ENCODE peak calls at places on chromosomes 3 and 15, in five cellular contexts. One of them, this sample, is unnamed.

GRCh38 chr3:58965870-58966269 is 84.0 kb downstream of the CFAP20DC start:
- DNase-seq in GM12865: no peak
- DNase-seq in effector memory CD4-positive, alpha-beta T cell: no peak
- DNase-seq in right cardiac atrium: peak
- DNase-seq in trophoblast cell: no peak
- DNase-seq in this sample: no peak

GRCh38 chr3:151544164-151544548 is 83.3 kb upstream of the IGSF10 start:
- DNase-seq in GM12865: no peak
- DNase-seq in trophoblast cell: no peak
- DNase-seq in effector memory CD4-positive, alpha-beta T cell: no peak
- DNase-seq in right cardiac atrium: no peak
- DNase-seq in this sample: no peak

GRCh38 chr3:144549161-144549560 is 577.5 kb downstream of the DIPK2A start:
- DNase-seq in GM12865: no peak
- DNase-seq in trophoblast cell: no peak
- DNase-seq in right cardiac atrium: no peak
- DNase-seq in effector memory CD4-positive, alpha-beta T cell: no peak
- DNase-seq in this sample: no peak

GRCh38 chr3:60594025-60594424 is 657.2 kb downstream of the FHIT start:
- DNase-seq in GM12865: no peak
- DNase-seq in trophoblast cell: no peak
- DNase-seq in right cardiac atrium: peak
- DNase-seq in effector memory CD4-positive, alpha-beta T cell: no peak
- DNase-seq in this sample: no peak

GRCh38 chr3:66789584-66790237 is 208.4 kb upstream of the KBTBD8 start:
- DNase-seq in trophoblast cell: no peak
- DNase-seq in effector memory CD4-positive, alpha-beta T cell: no peak
- DNase-seq in GM12865: no peak
- DNase-seq in right cardiac atrium: no peak
- DNase-seq in this sample: no peak

GRCh38 chr3:168865022-168865551 is 769.4 kb upstream of the GOLIM4 start:
- DNase-seq in right cardiac atrium: no peak
- DNase-seq in trophoblast cell: peak
- DNase-seq in GM12865: peak
- DNase-seq in effector memory CD4-positive, alpha-beta T cell: no peak
- DNase-seq in this sample: no peak

GRCh38 chr3:13703071-13703470 is 154.1 kb downstream of the FBLN2 start:
- DNase-seq in GM12865: no peak
- DNase-seq in right cardiac atrium: no peak
- DNase-seq in effector memory CD4-positive, alpha-beta T cell: no peak
- DNase-seq in trophoblast cell: no peak
- DNase-seq in this sample: no peak

GRCh38 chr15:22895465-22896190 is 57.2 kb downstream of the NIPA2 start:
- DNase-seq in right cardiac atrium: no peak
- DNase-seq in trophoblast cell: peak
- DNase-seq in GM12865: peak
- DNase-seq in effector memory CD4-positive, alpha-beta T cell: no peak
- DNase-seq in this sample: peak

GRCh38 chr3:5078151-5078550 is 43.9 kb upstream of the ARL8B start:
- DNase-seq in right cardiac atrium: no peak
- DNase-seq in trophoblast cell: no peak
- DNase-seq in effector memory CD4-positive, alpha-beta T cell: no peak
- DNase-seq in GM12865: no peak
- DNase-seq in this sample: no peak

GRCh38 chr3:157081681-157082210 is 78.2 kb downstream of the CCNL1 start:
- DNase-seq in trophoblast cell: peak
- DNase-seq in right cardiac atrium: peak
- DNase-seq in effector memory CD4-positive, alpha-beta T cell: peak
- DNase-seq in GM12865: peak
- DNase-seq in this sample: peak

GRCh38 chr3:152043620-152044019 is 170.2 kb downstream of the SUCNR1 start:
- DNase-seq in GM12865: no peak
- DNase-seq in right cardiac atrium: no peak
- DNase-seq in effector memory CD4-positive, alpha-beta T cell: no peak
- DNase-seq in trophoblast cell: no peak
- DNase-seq in this sample: no peak

GRCh38 chr15:98834976-98835375 is 172.6 kb downstream of the PGPEP1L start:
- DNase-seq in effector memory CD4-positive, alpha-beta T cell: no peak
- DNase-seq in GM12865: no peak
- DNase-seq in right cardiac atrium: no peak
- DNase-seq in trophoblast cell: no peak
- DNase-seq in this sample: no peak

GRCh38 chr3:8485943-8486342 is 15.7 kb upstream of the LMCD1 start:
- DNase-seq in effector memory CD4-positive, alpha-beta T cell: no peak
- DNase-seq in right cardiac atrium: no peak
- DNase-seq in GM12865: no peak
- DNase-seq in trophoblast cell: no peak
- DNase-seq in this sample: no peak

GRCh38 chr15:89098281-89098680 is 10.0 kb downstream of the ABHD2 start:
- DNase-seq in effector memory CD4-positive, alpha-beta T cell: no peak
- DNase-seq in GM12865: no peak
- DNase-seq in trophoblast cell: no peak
- DNase-seq in right cardiac atrium: no peak
- DNase-seq in this sample: no peak

GRCh38 chr3:7739754-7740153 is 761.9 kb upstream of the LMCD1 start:
- DNase-seq in GM12865: no peak
- DNase-seq in effector memory CD4-positive, alpha-beta T cell: no peak
- DNase-seq in trophoblast cell: no peak
- DNase-seq in right cardiac atrium: no peak
- DNase-seq in this sample: no peak

GRCh38 chr3:97138914-97139541 is 324.6 kb downstream of the EPHA6 start:
- DNase-seq in GM12865: peak
- DNase-seq in effector memory CD4-positive, alpha-beta T cell: no peak
- DNase-seq in right cardiac atrium: no peak
- DNase-seq in trophoblast cell: no peak
- DNase-seq in this sample: no peak

GRCh38 chr3:150509780-150510179 is 36.5 kb downstream of the SERP1 start:
- DNase-seq in trophoblast cell: no peak
- DNase-seq in right cardiac atrium: no peak
- DNase-seq in effector memory CD4-positive, alpha-beta T cell: no peak
- DNase-seq in GM12865: no peak
- DNase-seq in this sample: no peak

DNA sequence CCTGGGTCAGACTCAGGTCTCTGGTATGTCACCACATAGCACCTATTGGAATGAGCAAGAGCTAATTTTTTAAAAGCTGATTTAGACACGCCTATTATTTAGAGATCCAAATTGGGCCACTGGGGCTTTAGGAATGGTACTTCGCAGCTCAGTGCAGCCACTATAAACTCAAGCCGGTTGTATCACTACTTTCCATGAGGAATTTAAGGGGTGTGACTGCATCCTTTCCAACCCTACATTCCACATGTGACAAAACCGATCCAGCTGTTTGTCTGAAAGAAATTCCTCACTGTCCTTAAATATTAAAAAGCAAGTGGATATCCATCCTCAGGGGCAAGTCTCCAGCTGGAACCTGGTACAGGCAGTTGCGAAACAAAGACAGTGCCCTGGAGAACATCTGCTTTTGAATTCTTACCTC is 12.8 kb downstream of the VGLL3 start:
- DNase-seq in right cardiac atrium: no peak
- DNase-seq in effector memory CD4-positive, alpha-beta T cell: no peak
- DNase-seq in GM12865: no peak
- DNase-seq in trophoblast cell: peak
- DNase-seq in this sample: no peak
- H3K4me3 ChIP-seq in right cardiac atrium: no peak
- H3K4me3 ChIP-seq in effector memory CD4-positive, alpha-beta T cell: no peak
- H3K4me3 ChIP-seq in GM12865: no peak
- H3K4me3 ChIP-seq in trophoblast cell: no peak
- H3K4me3 ChIP-seq in this sample: no peak

DNA sequence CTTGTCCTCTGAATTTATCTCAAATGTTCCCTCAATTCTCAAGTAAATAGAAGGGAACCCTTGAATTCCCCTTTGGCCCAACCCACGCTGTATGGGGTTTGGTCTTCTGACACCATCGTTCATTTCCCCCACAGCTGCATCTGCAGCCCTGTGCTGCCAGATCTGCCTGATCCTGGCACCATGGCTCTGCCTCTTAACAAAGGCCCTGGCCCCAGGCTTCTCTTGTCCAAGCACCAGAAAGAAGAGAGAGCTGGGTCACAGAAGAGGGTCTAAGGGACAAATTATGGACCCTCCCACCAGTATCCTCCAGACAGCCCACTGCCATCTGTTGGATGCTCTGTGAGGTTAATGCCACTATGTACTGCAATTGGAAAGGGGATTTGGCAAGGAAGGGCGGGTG is 1.8 kb downstream of the MAP1A start:
- DNase-seq in GM12865: no peak
- DNase-seq in effector memory CD4-positive, alpha-beta T cell: no peak
- DNase-seq in right cardiac atrium: no peak
- DNase-seq in trophoblast cell: no peak
- DNase-seq in this sample: no peak
- H3K4me3 ChIP-seq in GM12865: no peak
- H3K4me3 ChIP-seq in effector memory CD4-positive, alpha-beta T cell: no peak
- H3K4me3 ChIP-seq in right cardiac atrium: no peak
- H3K4me3 ChIP-seq in trophoblast cell: no peak
- H3K4me3 ChIP-seq in this sample: no peak

GRCh38 chr3:73448761-73449290 is 175.9 kb downstream of the PDZRN3 start:
- DNase-seq in effector memory CD4-positive, alpha-beta T cell: no peak
- DNase-seq in trophoblast cell: no peak
- DNase-seq in right cardiac atrium: no peak
- DNase-seq in GM12865: peak
- DNase-seq in this sample: no peak

GRCh38 chr3:73449774-73450173 is 175.0 kb downstream of the PDZRN3 start:
- DNase-seq in effector memory CD4-positive, alpha-beta T cell: no peak
- DNase-seq in GM12865: peak
- DNase-seq in right cardiac atrium: no peak
- DNase-seq in trophoblast cell: no peak
- DNase-seq in this sample: no peak

GRCh38 chr3:73453676-73454075 is 171.1 kb downstream of the PDZRN3 start:
- DNase-seq in effector memory CD4-positive, alpha-beta T cell: no peak
- DNase-seq in right cardiac atrium: no peak
- DNase-seq in trophoblast cell: no peak
- DNase-seq in GM12865: no peak
- DNase-seq in this sample: no peak

GRCh38 chr3:73452731-73453130 is 172.0 kb downstream of the PDZRN3 start:
- DNase-seq in GM12865: no peak
- DNase-seq in effector memory CD4-positive, alpha-beta T cell: no peak
- DNase-seq in right cardiac atrium: no peak
- DNase-seq in trophoblast cell: no peak
- DNase-seq in this sample: no peak

DNA sequence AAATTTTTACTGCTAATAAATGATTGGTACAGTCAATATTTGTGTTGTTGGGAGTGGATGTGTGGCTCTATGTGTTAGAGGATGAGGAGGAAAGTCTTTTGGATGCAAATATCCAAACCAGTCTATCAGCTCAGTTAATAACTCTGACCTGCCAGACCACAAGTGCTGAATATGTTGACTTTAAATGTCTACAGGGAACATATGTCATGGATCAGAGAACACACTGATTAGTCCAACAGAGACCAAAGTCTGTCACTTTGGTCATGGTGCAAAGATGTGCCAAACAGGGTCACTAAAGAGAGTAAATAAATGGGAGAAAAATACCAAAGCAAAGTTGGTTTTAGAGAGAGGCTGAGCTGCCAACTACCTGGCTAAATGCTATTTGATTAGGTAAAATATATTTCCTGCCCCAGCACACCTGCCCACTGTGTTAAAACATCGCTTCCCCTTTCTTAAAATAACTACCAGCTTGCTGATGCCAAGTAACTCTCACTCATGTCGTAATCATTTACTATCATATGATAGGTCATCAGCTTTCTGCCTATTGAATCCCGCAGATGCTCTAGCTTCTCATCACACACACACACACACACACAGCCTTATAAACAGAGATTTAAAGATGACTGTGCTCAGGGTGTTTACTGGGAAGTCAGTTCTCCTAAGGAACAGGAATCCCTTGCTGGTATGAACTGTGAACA is 173.3 kb downstream of the PDZRN3 start:
- DNase-seq in trophoblast cell: no peak
- DNase-seq in GM12865: peak
- DNase-seq in right cardiac atrium: no peak
- DNase-seq in effector memory CD4-positive, alpha-beta T cell: no peak
- DNase-seq in this sample: no peak
- H3K4me3 ChIP-seq in trophoblast cell: no peak
- H3K4me3 ChIP-seq in GM12865: no peak
- H3K4me3 ChIP-seq in right cardiac atrium: no peak
- H3K4me3 ChIP-seq in effector memory CD4-positive, alpha-beta T cell: no peak
- H3K4me3 ChIP-seq in this sample: no peak

GRCh38 chr15:34435658-34436057 is 1.9 kb downstream of the GOLGA8A start:
- DNase-seq in trophoblast cell: no peak
- DNase-seq in right cardiac atrium: no peak
- DNase-seq in GM12865: no peak
- DNase-seq in effector memory CD4-positive, alpha-beta T cell: no peak
- DNase-seq in this sample: no peak
- H3K4me3 ChIP-seq in trophoblast cell: no peak
- H3K4me3 ChIP-seq in right cardiac atrium: no peak
- H3K4me3 ChIP-seq in GM12865: peak
- H3K4me3 ChIP-seq in effector memory CD4-positive, alpha-beta T cell: peak
- H3K4me3 ChIP-seq in this sample: peak

DNA sequence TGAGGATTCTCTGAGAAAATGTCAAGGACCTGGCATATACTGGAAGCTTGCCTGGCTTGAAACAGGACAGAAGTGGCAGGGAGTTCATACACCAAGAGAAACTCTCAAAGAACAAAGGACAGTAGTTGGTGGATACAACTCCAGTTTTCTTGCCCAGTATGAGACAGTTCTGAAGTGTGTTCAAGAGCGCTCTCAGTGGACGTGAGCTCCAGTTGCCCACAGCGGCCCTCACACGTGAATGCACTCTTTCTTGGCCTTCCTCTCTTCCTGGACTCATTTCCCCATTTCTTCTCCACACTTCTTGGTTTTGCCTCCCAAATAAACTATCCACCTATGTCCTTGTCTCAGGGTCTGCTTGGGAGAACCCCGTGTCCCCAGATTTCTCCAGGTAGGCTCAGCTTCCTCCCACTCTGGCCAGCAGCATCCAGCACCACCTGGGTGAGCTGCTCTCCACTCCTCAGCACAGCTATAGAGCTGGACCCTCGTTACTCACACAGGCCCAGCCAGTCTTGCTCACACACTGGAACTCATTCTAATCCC is 54.5 kb downstream of the DCLK3 start:
- DNase-seq in GM12865: no peak
- DNase-seq in effector memory CD4-positive, alpha-beta T cell: no peak
- DNase-seq in trophoblast cell: no peak
- DNase-seq in right cardiac atrium: no peak
- DNase-seq in this sample: no peak
- H3K4me3 ChIP-seq in GM12865: no peak
- H3K4me3 ChIP-seq in effector memory CD4-positive, alpha-beta T cell: no peak
- H3K4me3 ChIP-seq in trophoblast cell: no peak
- H3K4me3 ChIP-seq in right cardiac atrium: no peak
- H3K4me3 ChIP-seq in this sample: no peak

GRCh38 chr3:74613060-74613459 is 1.4 kb downstream of the CNTN3 start:
- DNase-seq in effector memory CD4-positive, alpha-beta T cell: no peak
- DNase-seq in right cardiac atrium: no peak
- DNase-seq in trophoblast cell: no peak
- DNase-seq in GM12865: no peak
- DNase-seq in this sample: no peak
- H3K4me3 ChIP-seq in effector memory CD4-positive, alpha-beta T cell: no peak
- H3K4me3 ChIP-seq in right cardiac atrium: peak
- H3K4me3 ChIP-seq in trophoblast cell: no peak
- H3K4me3 ChIP-seq in GM12865: no peak
- H3K4me3 ChIP-seq in this sample: no peak

This sample was measured in PC-9.